ENCODE peak calls at places on chromosomes 2 and 18, in nine cellular contexts. One of them, this sample, is unnamed.

GRCh38 chr2:148507970-148508369 is 136.6 kb upstream of the EPC2 start:
- DNase-seq in HCT116: no peak
- DNase-seq in PC-3: no peak
- DNase-seq in SK-N-SH: no peak
- DNase-seq in OCI-LY7: no peak
- DNase-seq in neural progenitor cell: peak
- DNase-seq in MM.1S: no peak
- DNase-seq in GM23338: peak
- DNase-seq in GM23248: no peak
- DNase-seq in this sample: no peak

GRCh38 chr2:188410504-188411235 is 119.0 kb downstream of the GULP1 start:
- DNase-seq in neural progenitor cell: no peak
- DNase-seq in GM23248: peak
- DNase-seq in MM.1S: no peak
- DNase-seq in PC-3: peak
- DNase-seq in HCT116: no peak
- DNase-seq in SK-N-SH: no peak
- DNase-seq in OCI-LY7: no peak
- DNase-seq in GM23338: peak
- DNase-seq in this sample: no peak

GRCh38 chr2:144041612-144042011 is 478.3 kb downstream of the ZEB2 start:
- DNase-seq in PC-3: no peak
- DNase-seq in GM23338: peak
- DNase-seq in GM23248: no peak
- DNase-seq in MM.1S: no peak
- DNase-seq in HCT116: no peak
- DNase-seq in neural progenitor cell: peak
- DNase-seq in SK-N-SH: no peak
- DNase-seq in OCI-LY7: no peak
- DNase-seq in this sample: no peak

GRCh38 chr2:226354434-226354833 is 445.2 kb downstream of the IRS1 start:
- DNase-seq in PC-3: no peak
- DNase-seq in GM23248: peak
- DNase-seq in GM23338: no peak
- DNase-seq in OCI-LY7: no peak
- DNase-seq in HCT116: no peak
- DNase-seq in MM.1S: no peak
- DNase-seq in SK-N-SH: no peak
- DNase-seq in neural progenitor cell: no peak
- DNase-seq in this sample: peak

GRCh38 chr2:21856638-21857037 is 732.9 kb downstream of the TDRD15 start:
- DNase-seq in GM23338: no peak
- DNase-seq in GM23248: no peak
- DNase-seq in neural progenitor cell: no peak
- DNase-seq in MM.1S: no peak
- DNase-seq in SK-N-SH: no peak
- DNase-seq in HCT116: no peak
- DNase-seq in PC-3: no peak
- DNase-seq in OCI-LY7: no peak
- DNase-seq in this sample: no peak

GRCh38 chr2:127115471-127116199 is 8.7 kb upstream of the BIN1 start:
- DNase-seq in HCT116: no peak
- DNase-seq in OCI-LY7: no peak
- DNase-seq in neural progenitor cell: no peak
- DNase-seq in SK-N-SH: no peak
- DNase-seq in PC-3: no peak
- DNase-seq in GM23248: no peak
- DNase-seq in GM23338: no peak
- DNase-seq in MM.1S: no peak
- DNase-seq in this sample: peak

GRCh38 chr2:60818272-60818671 is 62.2 kb downstream of the PAPOLG start:
- DNase-seq in GM23248: no peak
- DNase-seq in OCI-LY7: peak
- DNase-seq in neural progenitor cell: no peak
- DNase-seq in SK-N-SH: no peak
- DNase-seq in MM.1S: no peak
- DNase-seq in HCT116: no peak
- DNase-seq in PC-3: peak
- DNase-seq in GM23338: no peak
- DNase-seq in this sample: no peak

GRCh38 chr2:234001380-234001993 is 49.0 kb upstream of the SPP2 start:
- DNase-seq in OCI-LY7: no peak
- DNase-seq in PC-3: no peak
- DNase-seq in HCT116: no peak
- DNase-seq in GM23248: no peak
- DNase-seq in neural progenitor cell: no peak
- DNase-seq in GM23338: no peak
- DNase-seq in MM.1S: no peak
- DNase-seq in SK-N-SH: no peak
- DNase-seq in this sample: no peak

GRCh38 chr2:48445091-48445725 is 84.7 kb upstream of the STON1 start:
- DNase-seq in OCI-LY7: no peak
- DNase-seq in GM23248: no peak
- DNase-seq in PC-3: peak
- DNase-seq in neural progenitor cell: no peak
- DNase-seq in MM.1S: no peak
- DNase-seq in SK-N-SH: no peak
- DNase-seq in HCT116: no peak
- DNase-seq in GM23338: no peak
- DNase-seq in this sample: peak

GRCh38 chr18:39661856-39662366 is 2096.3 kb upstream of the CELF4 start:
- DNase-seq in MM.1S: no peak
- DNase-seq in GM23338: no peak
- DNase-seq in GM23248: no peak
- DNase-seq in neural progenitor cell: no peak
- DNase-seq in SK-N-SH: peak
- DNase-seq in PC-3: no peak
- DNase-seq in HCT116: no peak
- DNase-seq in OCI-LY7: no peak
- DNase-seq in this sample: no peak

GRCh38 chr2:174844295-174844708 is 80.0 kb upstream of the CHRNA1 start:
- DNase-seq in HCT116: no peak
- DNase-seq in GM23338: no peak
- DNase-seq in MM.1S: no peak
- DNase-seq in neural progenitor cell: no peak
- DNase-seq in OCI-LY7: no peak
- DNase-seq in GM23248: no peak
- DNase-seq in PC-3: no peak
- DNase-seq in SK-N-SH: no peak
- DNase-seq in this sample: no peak

GRCh38 chr18:29962579-29962978 is 1080.0 kb downstream of the DSC3 start:
- DNase-seq in MM.1S: no peak
- DNase-seq in PC-3: peak
- DNase-seq in GM23248: peak
- DNase-seq in HCT116: no peak
- DNase-seq in GM23338: no peak
- DNase-seq in neural progenitor cell: no peak
- DNase-seq in OCI-LY7: no peak
- DNase-seq in SK-N-SH: no peak
- DNase-seq in this sample: peak

GRCh38 chr18:3931013-3931315 is 481.0 kb downstream of the TGIF1 start:
- DNase-seq in PC-3: no peak
- DNase-seq in MM.1S: no peak
- DNase-seq in GM23248: no peak
- DNase-seq in neural progenitor cell: no peak
- DNase-seq in OCI-LY7: no peak
- DNase-seq in GM23338: no peak
- DNase-seq in SK-N-SH: no peak
- DNase-seq in HCT116: no peak
- DNase-seq in this sample: no peak

GRCh38 chr2:375270-375946 is 87.5 kb upstream of the ALKAL2 start:
- DNase-seq in MM.1S: no peak
- DNase-seq in OCI-LY7: no peak
- DNase-seq in HCT116: no peak
- DNase-seq in neural progenitor cell: no peak
- DNase-seq in SK-N-SH: no peak
- DNase-seq in GM23338: no peak
- DNase-seq in PC-3: no peak
- DNase-seq in GM23248: no peak
- DNase-seq in this sample: no peak

GRCh38 chr18:79379931-79380815 is 15.6 kb upstream of the NFATC1 start:
- DNase-seq in MM.1S: no peak
- DNase-seq in SK-N-SH: no peak
- DNase-seq in neural progenitor cell: no peak
- DNase-seq in GM23248: no peak
- DNase-seq in PC-3: no peak
- DNase-seq in OCI-LY7: no peak
- DNase-seq in GM23338: no peak
- DNase-seq in HCT116: no peak
- DNase-seq in this sample: no peak

GRCh38 chr2:862723-863466 is 87.8 kb upstream of the SNTG2 start:
- DNase-seq in SK-N-SH: no peak
- DNase-seq in MM.1S: no peak
- DNase-seq in PC-3: no peak
- DNase-seq in GM23248: no peak
- DNase-seq in neural progenitor cell: no peak
- DNase-seq in OCI-LY7: no peak
- DNase-seq in GM23338: no peak
- DNase-seq in HCT116: no peak
- DNase-seq in this sample: no peak

GRCh38 chr2:43465234-43465633 is 130.6 kb downstream of the THADA start:
- DNase-seq in neural progenitor cell: no peak
- DNase-seq in SK-N-SH: no peak
- DNase-seq in HCT116: no peak
- DNase-seq in GM23338: no peak
- DNase-seq in OCI-LY7: no peak
- DNase-seq in MM.1S: no peak
- DNase-seq in GM23248: no peak
- DNase-seq in PC-3: no peak
- DNase-seq in this sample: no peak

GRCh38 chr2:43460611-43461396 is 135.0 kb downstream of the THADA start:
- DNase-seq in GM23338: no peak
- DNase-seq in OCI-LY7: no peak
- DNase-seq in GM23248: peak
- DNase-seq in SK-N-SH: no peak
- DNase-seq in PC-3: no peak
- DNase-seq in neural progenitor cell: no peak
- DNase-seq in MM.1S: no peak
- DNase-seq in HCT116: no peak
- DNase-seq in this sample: no peak

GRCh38 chr2:43461461-43462073 is 134.3 kb downstream of the THADA start:
- DNase-seq in GM23338: no peak
- DNase-seq in neural progenitor cell: no peak
- DNase-seq in PC-3: peak
- DNase-seq in SK-N-SH: no peak
- DNase-seq in OCI-LY7: peak
- DNase-seq in HCT116: no peak
- DNase-seq in GM23248: no peak
- DNase-seq in MM.1S: peak
- DNase-seq in this sample: no peak

GRCh38 chr2:43464546-43464945 is 131.3 kb downstream of the THADA start:
- DNase-seq in OCI-LY7: no peak
- DNase-seq in GM23248: peak
- DNase-seq in GM23338: no peak
- DNase-seq in HCT116: no peak
- DNase-seq in PC-3: no peak
- DNase-seq in neural progenitor cell: no peak
- DNase-seq in SK-N-SH: no peak
- DNase-seq in MM.1S: no peak
- DNase-seq in this sample: peak

GRCh38 chr2:43462866-43463641 is 132.8 kb downstream of the THADA start:
- DNase-seq in SK-N-SH: no peak
- DNase-seq in GM23338: no peak
- DNase-seq in GM23248: no peak
- DNase-seq in MM.1S: no peak
- DNase-seq in PC-3: peak
- DNase-seq in HCT116: no peak
- DNase-seq in neural progenitor cell: no peak
- DNase-seq in OCI-LY7: no peak
- DNase-seq in this sample: peak
- TF ChIP-seq EZH2phosphoT487 in SK-N-SH: no peak
- TF ChIP-seq EZH2phosphoT487 in GM23338: no peak
- TF ChIP-seq EZH2phosphoT487 in GM23248: no peak
- TF ChIP-seq EZH2phosphoT487 in MM.1S: no peak
- TF ChIP-seq EZH2phosphoT487 in PC-3: no peak
- TF ChIP-seq EZH2phosphoT487 in HCT116: no peak
- TF ChIP-seq EZH2phosphoT487 in neural progenitor cell: no peak
- TF ChIP-seq EZH2phosphoT487 in OCI-LY7: no peak
- TF ChIP-seq EZH2phosphoT487 in this sample: no peak

DNA sequence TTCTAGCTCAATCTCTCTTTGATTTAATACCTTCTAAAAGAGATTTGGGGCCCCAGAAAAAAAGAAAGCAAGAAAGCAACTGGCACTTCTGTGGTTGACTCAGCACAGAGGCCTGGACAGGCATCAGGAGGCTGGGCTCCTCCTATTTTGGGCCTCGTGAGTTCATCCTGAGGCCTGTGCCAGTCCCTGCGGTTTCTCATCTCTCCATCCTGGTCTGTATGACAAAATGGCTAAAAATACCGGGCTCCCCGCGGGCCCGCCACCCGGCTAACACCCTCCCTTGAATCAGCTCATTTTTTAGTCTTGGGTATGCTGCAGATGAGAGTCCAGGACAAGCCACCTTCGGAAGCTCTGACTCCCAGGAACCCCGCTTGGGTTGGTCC is 62.3 kb upstream of the YWHAQ start:
- DNase-seq in OCI-LY7: no peak
- DNase-seq in neural progenitor cell: no peak
- DNase-seq in SK-N-SH: no peak
- DNase-seq in MM.1S: peak
- DNase-seq in GM23338: no peak
- DNase-seq in PC-3: no peak
- DNase-seq in GM23248: peak
- DNase-seq in HCT116: no peak
- DNase-seq in this sample: no peak
- H3K4me2 ChIP-seq in OCI-LY7: no peak
- H3K4me2 ChIP-seq in neural progenitor cell: no peak
- H3K4me2 ChIP-seq in SK-N-SH: peak
- H3K4me2 ChIP-seq in MM.1S: peak
- H3K4me2 ChIP-seq in GM23338: no peak
- H3K4me2 ChIP-seq in PC-3: no peak
- H3K4me2 ChIP-seq in GM23248: peak
- H3K4me2 ChIP-seq in HCT116: peak
- H3K4me2 ChIP-seq in this sample: no peak

DNA sequence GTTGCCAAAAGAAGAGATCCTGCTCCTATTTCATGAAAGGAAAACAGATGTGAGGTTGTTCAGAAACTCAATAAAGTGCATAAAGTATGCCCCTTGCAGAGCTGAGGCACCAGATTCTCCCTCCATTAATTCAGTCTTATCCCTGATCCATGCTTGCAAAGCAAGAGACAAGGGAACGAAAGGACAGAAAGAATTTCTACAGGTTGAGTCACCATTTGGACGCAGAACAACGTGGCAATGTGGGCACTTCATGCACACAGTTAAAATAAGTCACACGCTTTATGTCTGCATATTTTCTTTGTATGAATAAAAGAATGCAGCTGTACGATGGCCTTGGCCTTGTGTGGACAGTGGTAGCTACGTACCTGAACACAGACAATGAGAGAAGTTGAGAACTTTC is 321.7 kb upstream of the REV1 start:
- DNase-seq in OCI-LY7: no peak
- DNase-seq in MM.1S: no peak
- DNase-seq in neural progenitor cell: no peak
- DNase-seq in GM23338: no peak
- DNase-seq in HCT116: no peak
- DNase-seq in GM23248: peak
- DNase-seq in SK-N-SH: no peak
- DNase-seq in PC-3: peak
- DNase-seq in this sample: no peak
- TF ChIP-seq EZH2phosphoT487 in OCI-LY7: no peak
- TF ChIP-seq EZH2phosphoT487 in MM.1S: no peak
- TF ChIP-seq EZH2phosphoT487 in neural progenitor cell: no peak
- TF ChIP-seq EZH2phosphoT487 in GM23338: no peak
- TF ChIP-seq EZH2phosphoT487 in HCT116: no peak
- TF ChIP-seq EZH2phosphoT487 in GM23248: no peak
- TF ChIP-seq EZH2phosphoT487 in SK-N-SH: no peak
- TF ChIP-seq EZH2phosphoT487 in PC-3: no peak
- TF ChIP-seq EZH2phosphoT487 in this sample: no peak

GRCh38 chr2:209431701-209432100 is 7.9 kb downstream of the MAP2 start:
- DNase-seq in GM23338: no peak
- DNase-seq in SK-N-SH: no peak
- DNase-seq in HCT116: no peak
- DNase-seq in MM.1S: no peak
- DNase-seq in GM23248: peak
- DNase-seq in OCI-LY7: no peak
- DNase-seq in neural progenitor cell: no peak
- DNase-seq in PC-3: peak
- DNase-seq in this sample: peak
- H3K4me2 ChIP-seq in GM23338: no peak
- H3K4me2 ChIP-seq in SK-N-SH: no peak
- H3K4me2 ChIP-seq in HCT116: peak
- H3K4me2 ChIP-seq in MM.1S: no peak
- H3K4me2 ChIP-seq in GM23248: peak
- H3K4me2 ChIP-seq in OCI-LY7: no peak
- H3K4me2 ChIP-seq in neural progenitor cell: no peak
- H3K4me2 ChIP-seq in PC-3: peak
- H3K4me2 ChIP-seq in this sample: no peak

This sample was measured in hepatocyte.